ENCODE peak calls at places on chromosomes 11 and 22, in seven cellular contexts. One of them, this sample, is unnamed.

GRCh38 chr11:119319136-119319701 is 2.3 kb upstream of the MCAM start:
- DNase-seq in activated gamma-delta T cell treated with Interleukin-2 at 50 U/mL for 16 hours: no peak
- DNase-seq in T follicular helper cell: no peak
- DNase-seq in DMS153: no peak
- DNase-seq in activated T-helper 1 cell treated with Interleukin-2 at 50 U/mL for 16 hours: no peak
- DNase-seq in germinal center: no peak
- DNase-seq in GM19239: no peak
- DNase-seq in this sample: no peak

GRCh38 chr22:48754611-48755331 is 1072.9 kb downstream of the BRD1 start:
- DNase-seq in activated gamma-delta T cell treated with Interleukin-2 at 50 U/mL for 16 hours: no peak
- DNase-seq in T follicular helper cell: no peak
- DNase-seq in germinal center: no peak
- DNase-seq in GM19239: no peak
- DNase-seq in DMS153: no peak
- DNase-seq in activated T-helper 1 cell treated with Interleukin-2 at 50 U/mL for 16 hours: no peak
- DNase-seq in this sample: no peak

GRCh38 chr11:10317776-10318526 is 13.1 kb downstream of the ADM start:
- DNase-seq in GM19239: no peak
- DNase-seq in germinal center: peak
- DNase-seq in T follicular helper cell: no peak
- DNase-seq in activated gamma-delta T cell treated with Interleukin-2 at 50 U/mL for 16 hours: no peak
- DNase-seq in activated T-helper 1 cell treated with Interleukin-2 at 50 U/mL for 16 hours: no peak
- DNase-seq in DMS153: peak
- DNase-seq in this sample: no peak

GRCh38 chr11:88553204-88553603 is 215.7 kb upstream of the CTSC start:
- DNase-seq in DMS153: no peak
- DNase-seq in GM19239: no peak
- DNase-seq in germinal center: no peak
- DNase-seq in activated gamma-delta T cell treated with Interleukin-2 at 50 U/mL for 16 hours: no peak
- DNase-seq in T follicular helper cell: no peak
- DNase-seq in activated T-helper 1 cell treated with Interleukin-2 at 50 U/mL for 16 hours: no peak
- DNase-seq in this sample: no peak

GRCh38 chr11:92149996-92150395 is 74.6 kb upstream of the FAT3 start:
- DNase-seq in germinal center: no peak
- DNase-seq in activated T-helper 1 cell treated with Interleukin-2 at 50 U/mL for 16 hours: no peak
- DNase-seq in activated gamma-delta T cell treated with Interleukin-2 at 50 U/mL for 16 hours: no peak
- DNase-seq in T follicular helper cell: no peak
- DNase-seq in DMS153: no peak
- DNase-seq in GM19239: no peak
- DNase-seq in this sample: no peak

GRCh38 chr11:87036756-87037449 is 831 bp upstream of the TMEM135 start:
- DNase-seq in DMS153: peak
- DNase-seq in T follicular helper cell: no peak
- DNase-seq in GM19239: no peak
- DNase-seq in germinal center: no peak
- DNase-seq in activated gamma-delta T cell treated with Interleukin-2 at 50 U/mL for 16 hours: peak
- DNase-seq in activated T-helper 1 cell treated with Interleukin-2 at 50 U/mL for 16 hours: no peak
- DNase-seq in this sample: no peak

GRCh38 chr22:18042685-18043084 is 18.3 kb upstream of the MICAL3 start:
- DNase-seq in DMS153: no peak
- DNase-seq in germinal center: no peak
- DNase-seq in activated gamma-delta T cell treated with Interleukin-2 at 50 U/mL for 16 hours: no peak
- DNase-seq in activated T-helper 1 cell treated with Interleukin-2 at 50 U/mL for 16 hours: no peak
- DNase-seq in GM19239: no peak
- DNase-seq in T follicular helper cell: no peak
- DNase-seq in this sample: no peak

GRCh38 chr11:112903310-112903709 is 57.9 kb upstream of the NCAM1 start:
- DNase-seq in T follicular helper cell: no peak
- DNase-seq in GM19239: no peak
- DNase-seq in germinal center: no peak
- DNase-seq in activated gamma-delta T cell treated with Interleukin-2 at 50 U/mL for 16 hours: no peak
- DNase-seq in activated T-helper 1 cell treated with Interleukin-2 at 50 U/mL for 16 hours: no peak
- DNase-seq in DMS153: no peak
- DNase-seq in this sample: no peak

GRCh38 chr11:30459821-30460220 is 126.3 kb downstream of the MPPED2 start:
- DNase-seq in T follicular helper cell: no peak
- DNase-seq in GM19239: no peak
- DNase-seq in germinal center: no peak
- DNase-seq in activated gamma-delta T cell treated with Interleukin-2 at 50 U/mL for 16 hours: no peak
- DNase-seq in DMS153: no peak
- DNase-seq in activated T-helper 1 cell treated with Interleukin-2 at 50 U/mL for 16 hours: no peak
- DNase-seq in this sample: no peak

GRCh38 chr11:114353448-114353847 is 46.9 kb downstream of the C11orf71 start:
- DNase-seq in GM19239: no peak
- DNase-seq in germinal center: no peak
- DNase-seq in DMS153: no peak
- DNase-seq in T follicular helper cell: no peak
- DNase-seq in activated T-helper 1 cell treated with Interleukin-2 at 50 U/mL for 16 hours: no peak
- DNase-seq in activated gamma-delta T cell treated with Interleukin-2 at 50 U/mL for 16 hours: no peak
- DNase-seq in this sample: no peak

GRCh38 chr11:31160504-31161422 is 208.8 kb downstream of the DCDC1 start:
- DNase-seq in DMS153: no peak
- DNase-seq in activated gamma-delta T cell treated with Interleukin-2 at 50 U/mL for 16 hours: no peak
- DNase-seq in activated T-helper 1 cell treated with Interleukin-2 at 50 U/mL for 16 hours: no peak
- DNase-seq in T follicular helper cell: no peak
- DNase-seq in GM19239: no peak
- DNase-seq in germinal center: no peak
- DNase-seq in this sample: no peak

GRCh38 chr22:23220485-23221350 is 40.4 kb downstream of the BCR start:
- DNase-seq in GM19239: peak
- DNase-seq in germinal center: peak
- DNase-seq in DMS153: no peak
- DNase-seq in activated gamma-delta T cell treated with Interleukin-2 at 50 U/mL for 16 hours: no peak
- DNase-seq in activated T-helper 1 cell treated with Interleukin-2 at 50 U/mL for 16 hours: no peak
- DNase-seq in T follicular helper cell: no peak
- DNase-seq in this sample: peak

GRCh38 chr11:73314121-73314948 is 6.3 kb downstream of the ARHGEF17 start:
- DNase-seq in activated gamma-delta T cell treated with Interleukin-2 at 50 U/mL for 16 hours: no peak
- DNase-seq in DMS153: no peak
- DNase-seq in germinal center: no peak
- DNase-seq in activated T-helper 1 cell treated with Interleukin-2 at 50 U/mL for 16 hours: no peak
- DNase-seq in GM19239: no peak
- DNase-seq in T follicular helper cell: no peak
- DNase-seq in this sample: no peak

GRCh38 chr11:17564687-17565042 is 17.6 kb downstream of the OTOG start:
- DNase-seq in activated gamma-delta T cell treated with Interleukin-2 at 50 U/mL for 16 hours: no peak
- DNase-seq in activated T-helper 1 cell treated with Interleukin-2 at 50 U/mL for 16 hours: no peak
- DNase-seq in DMS153: no peak
- DNase-seq in germinal center: no peak
- DNase-seq in T follicular helper cell: no peak
- DNase-seq in GM19239: no peak
- DNase-seq in this sample: no peak

GRCh38 chr11:47550288-47551052 is 2.5 kb downstream of the CELF1 start:
- DNase-seq in activated T-helper 1 cell treated with Interleukin-2 at 50 U/mL for 16 hours: no peak
- DNase-seq in DMS153: no peak
- DNase-seq in GM19239: no peak
- DNase-seq in germinal center: no peak
- DNase-seq in activated gamma-delta T cell treated with Interleukin-2 at 50 U/mL for 16 hours: no peak
- DNase-seq in T follicular helper cell: no peak
- DNase-seq in this sample: no peak

GRCh38 chr11:72700026-72700610 is 25.9 kb upstream of the PDE2A start:
- DNase-seq in DMS153: no peak
- DNase-seq in GM19239: no peak
- DNase-seq in activated T-helper 1 cell treated with Interleukin-2 at 50 U/mL for 16 hours: no peak
- DNase-seq in germinal center: no peak
- DNase-seq in activated gamma-delta T cell treated with Interleukin-2 at 50 U/mL for 16 hours: no peak
- DNase-seq in T follicular helper cell: no peak
- DNase-seq in this sample: no peak

GRCh38 chr11:31987118-31988005 is 103.5 kb upstream of the RCN1 start:
- DNase-seq in DMS153: no peak
- DNase-seq in activated gamma-delta T cell treated with Interleukin-2 at 50 U/mL for 16 hours: no peak
- DNase-seq in T follicular helper cell: no peak
- DNase-seq in GM19239: no peak
- DNase-seq in germinal center: no peak
- DNase-seq in activated T-helper 1 cell treated with Interleukin-2 at 50 U/mL for 16 hours: no peak
- DNase-seq in this sample: no peak

GRCh38 chr11:129972596-129972995 is 30.0 kb downstream of the PRDM10 start:
- DNase-seq in activated gamma-delta T cell treated with Interleukin-2 at 50 U/mL for 16 hours: no peak
- DNase-seq in GM19239: no peak
- DNase-seq in germinal center: no peak
- DNase-seq in DMS153: no peak
- DNase-seq in T follicular helper cell: no peak
- DNase-seq in activated T-helper 1 cell treated with Interleukin-2 at 50 U/mL for 16 hours: no peak
- DNase-seq in this sample: no peak

GRCh38 chr11:34840736-34841386 is 75.3 kb downstream of the APIP start:
- DNase-seq in germinal center: peak
- DNase-seq in activated T-helper 1 cell treated with Interleukin-2 at 50 U/mL for 16 hours: no peak
- DNase-seq in DMS153: no peak
- DNase-seq in T follicular helper cell: no peak
- DNase-seq in activated gamma-delta T cell treated with Interleukin-2 at 50 U/mL for 16 hours: no peak
- DNase-seq in GM19239: peak
- DNase-seq in this sample: no peak

GRCh38 chr11:122981388-122982264 is at the start of gene BSX:
- DNase-seq in T follicular helper cell: peak
- DNase-seq in DMS153: peak
- DNase-seq in activated gamma-delta T cell treated with Interleukin-2 at 50 U/mL for 16 hours: peak
- DNase-seq in GM19239: no peak
- DNase-seq in germinal center: peak
- DNase-seq in activated T-helper 1 cell treated with Interleukin-2 at 50 U/mL for 16 hours: peak
- DNase-seq in this sample: peak

GRCh38 chr22:23692598-23693291 is 1.9 kb downstream of the RGL4 start:
- DNase-seq in germinal center: no peak
- DNase-seq in GM19239: no peak
- DNase-seq in DMS153: no peak
- DNase-seq in activated gamma-delta T cell treated with Interleukin-2 at 50 U/mL for 16 hours: no peak
- DNase-seq in activated T-helper 1 cell treated with Interleukin-2 at 50 U/mL for 16 hours: no peak
- DNase-seq in T follicular helper cell: no peak
- DNase-seq in this sample: no peak

GRCh38 chr11:12981879-12982531 is 27.1 kb upstream of the RASSF10 start:
- DNase-seq in activated gamma-delta T cell treated with Interleukin-2 at 50 U/mL for 16 hours: no peak
- DNase-seq in germinal center: no peak
- DNase-seq in DMS153: no peak
- DNase-seq in activated T-helper 1 cell treated with Interleukin-2 at 50 U/mL for 16 hours: no peak
- DNase-seq in T follicular helper cell: no peak
- DNase-seq in GM19239: no peak
- DNase-seq in this sample: no peak

GRCh38 chr22:23652286-23652685 is 20.2 kb upstream of the DRICH1 start:
- DNase-seq in GM19239: no peak
- DNase-seq in DMS153: no peak
- DNase-seq in germinal center: no peak
- DNase-seq in activated gamma-delta T cell treated with Interleukin-2 at 50 U/mL for 16 hours: no peak
- DNase-seq in T follicular helper cell: no peak
- DNase-seq in activated T-helper 1 cell treated with Interleukin-2 at 50 U/mL for 16 hours: no peak
- DNase-seq in this sample: no peak

GRCh38 chr11:123559418-123559817 is 95.0 kb downstream of the SCN3B start:
- DNase-seq in germinal center: peak
- DNase-seq in activated T-helper 1 cell treated with Interleukin-2 at 50 U/mL for 16 hours: no peak
- DNase-seq in activated gamma-delta T cell treated with Interleukin-2 at 50 U/mL for 16 hours: no peak
- DNase-seq in T follicular helper cell: no peak
- DNase-seq in GM19239: no peak
- DNase-seq in DMS153: no peak
- DNase-seq in this sample: no peak

GRCh38 chr11:64842851-64843841 is 1.3 kb downstream of the CDC42BPG start:
- DNase-seq in activated gamma-delta T cell treated with Interleukin-2 at 50 U/mL for 16 hours: no peak
- DNase-seq in germinal center: no peak
- DNase-seq in activated T-helper 1 cell treated with Interleukin-2 at 50 U/mL for 16 hours: no peak
- DNase-seq in GM19239: no peak
- DNase-seq in DMS153: peak
- DNase-seq in T follicular helper cell: no peak
- DNase-seq in this sample: no peak

GRCh38 chr11:102599642-102600261 is 25.4 kb downstream of the MMP20 start:
- DNase-seq in activated T-helper 1 cell treated with Interleukin-2 at 50 U/mL for 16 hours: no peak
- DNase-seq in T follicular helper cell: no peak
- DNase-seq in germinal center: no peak
- DNase-seq in DMS153: no peak
- DNase-seq in activated gamma-delta T cell treated with Interleukin-2 at 50 U/mL for 16 hours: no peak
- DNase-seq in GM19239: peak
- DNase-seq in this sample: no peak

GRCh38 chr11:46001427-46002049 is 79.1 kb downstream of the LARGE2 start:
- DNase-seq in activated T-helper 1 cell treated with Interleukin-2 at 50 U/mL for 16 hours: no peak
- DNase-seq in DMS153: no peak
- DNase-seq in germinal center: no peak
- DNase-seq in T follicular helper cell: no peak
- DNase-seq in GM19239: no peak
- DNase-seq in activated gamma-delta T cell treated with Interleukin-2 at 50 U/mL for 16 hours: no peak
- DNase-seq in this sample: no peak

GRCh38 chr22:48993655-48994054 is 834.0 kb downstream of the BRD1 start:
- DNase-seq in activated gamma-delta T cell treated with Interleukin-2 at 50 U/mL for 16 hours: no peak
- DNase-seq in activated T-helper 1 cell treated with Interleukin-2 at 50 U/mL for 16 hours: no peak
- DNase-seq in DMS153: no peak
- DNase-seq in GM19239: no peak
- DNase-seq in T follicular helper cell: no peak
- DNase-seq in germinal center: no peak
- DNase-seq in this sample: no peak

GRCh38 chr11:129204439-129204838 is 12.3 kb upstream of the ARHGAP32 start:
- DNase-seq in DMS153: no peak
- DNase-seq in T follicular helper cell: no peak
- DNase-seq in GM19239: no peak
- DNase-seq in activated gamma-delta T cell treated with Interleukin-2 at 50 U/mL for 16 hours: no peak
- DNase-seq in activated T-helper 1 cell treated with Interleukin-2 at 50 U/mL for 16 hours: no peak
- DNase-seq in germinal center: no peak
- DNase-seq in this sample: no peak

GRCh38 chr22:44031111-44031963 is 7.2 kb downstream of the PARVB start:
- DNase-seq in T follicular helper cell: no peak
- DNase-seq in GM19239: no peak
- DNase-seq in activated gamma-delta T cell treated with Interleukin-2 at 50 U/mL for 16 hours: no peak
- DNase-seq in germinal center: no peak
- DNase-seq in activated T-helper 1 cell treated with Interleukin-2 at 50 U/mL for 16 hours: no peak
- DNase-seq in DMS153: no peak
- DNase-seq in this sample: no peak

GRCh38 chr11:10329935-10330334 is 25.1 kb downstream of the ADM start:
- DNase-seq in T follicular helper cell: no peak
- DNase-seq in germinal center: no peak
- DNase-seq in activated gamma-delta T cell treated with Interleukin-2 at 50 U/mL for 16 hours: no peak
- DNase-seq in GM19239: no peak
- DNase-seq in activated T-helper 1 cell treated with Interleukin-2 at 50 U/mL for 16 hours: no peak
- DNase-seq in DMS153: no peak
- DNase-seq in this sample: no peak

GRCh38 chr22:27597703-27598444 is 203.7 kb downstream of the MN1 start:
- DNase-seq in GM19239: no peak
- DNase-seq in T follicular helper cell: no peak
- DNase-seq in activated gamma-delta T cell treated with Interleukin-2 at 50 U/mL for 16 hours: no peak
- DNase-seq in activated T-helper 1 cell treated with Interleukin-2 at 50 U/mL for 16 hours: no peak
- DNase-seq in DMS153: no peak
- DNase-seq in germinal center: no peak
- DNase-seq in this sample: no peak

GRCh38 chr11:100929377-100929776 is 200.2 kb downstream of the PGR start:
- DNase-seq in activated T-helper 1 cell treated with Interleukin-2 at 50 U/mL for 16 hours: no peak
- DNase-seq in T follicular helper cell: no peak
- DNase-seq in activated gamma-delta T cell treated with Interleukin-2 at 50 U/mL for 16 hours: no peak
- DNase-seq in germinal center: no peak
- DNase-seq in GM19239: no peak
- DNase-seq in DMS153: no peak
- DNase-seq in this sample: no peak

GRCh38 chr11:61747389-61748285 is 4.8 kb upstream of the MYRF start:
- DNase-seq in DMS153: peak
- DNase-seq in GM19239: peak
- DNase-seq in T follicular helper cell: no peak
- DNase-seq in activated gamma-delta T cell treated with Interleukin-2 at 50 U/mL for 16 hours: peak
- DNase-seq in activated T-helper 1 cell treated with Interleukin-2 at 50 U/mL for 16 hours: no peak
- DNase-seq in germinal center: peak
- DNase-seq in this sample: no peak

GRCh38 chr22:32327066-32327465 is 30.6 kb upstream of the RFPL3 start:
- DNase-seq in activated T-helper 1 cell treated with Interleukin-2 at 50 U/mL for 16 hours: no peak
- DNase-seq in germinal center: no peak
- DNase-seq in activated gamma-delta T cell treated with Interleukin-2 at 50 U/mL for 16 hours: no peak
- DNase-seq in T follicular helper cell: no peak
- DNase-seq in GM19239: no peak
- DNase-seq in DMS153: no peak
- DNase-seq in this sample: no peak

GRCh38 chr11:19379465-19379864 is 138.7 kb upstream of the E2F8 start:
- DNase-seq in DMS153: no peak
- DNase-seq in activated gamma-delta T cell treated with Interleukin-2 at 50 U/mL for 16 hours: no peak
- DNase-seq in activated T-helper 1 cell treated with Interleukin-2 at 50 U/mL for 16 hours: no peak
- DNase-seq in germinal center: no peak
- DNase-seq in T follicular helper cell: no peak
- DNase-seq in GM19239: no peak
- DNase-seq in this sample: no peak

GRCh38 chr22:38412435-38413084 is 42.4 kb downstream of the KCNJ4 start:
- DNase-seq in activated gamma-delta T cell treated with Interleukin-2 at 50 U/mL for 16 hours: peak
- DNase-seq in DMS153: no peak
- DNase-seq in T follicular helper cell: peak
- DNase-seq in germinal center: peak
- DNase-seq in activated T-helper 1 cell treated with Interleukin-2 at 50 U/mL for 16 hours: peak
- DNase-seq in GM19239: peak
- DNase-seq in this sample: peak